ENCODE peak calls at places on chromosomes 5 and 9, in seven cellular contexts. L is activated T-helper 1 cell treated with Interleukin-2 at 50 U/mL for 16 hours; A is choroid plexus epithelial cell; K is naive thymus-derived CD4-positive, alpha-beta T cell; J is stimulated activated naive CD8-positive, alpha-beta T cell treated with anti-CD3 and anti-CD28 coated beads, Interleukin-15, amount 100 ng/mL, for 72 hours; T is lower lobe of right lung; U is posterior cingulate gyrus. M is an unnamed sample.

GRCh38 chr5:98638701-98639100 is 134.8 kb upstream of the RGMB start:
- DNase-seq in L (no peak), A (peak), K (no peak), J (no peak), T (no peak), U (no peak), M (no peak)

GRCh38 chr9:86340356-86341006 is 13.7 kb downstream of the TUT7 start:
- DNase-seq in L (no peak), A (no peak), K (no peak), J (no peak), T (no peak), U (no peak), M (no peak)

GRCh38 chr9:96299823-96300222 is 2.2 kb downstream of the HSD17B3 start:
- DNase-seq in L (no peak), A (peak), K (no peak), J (no peak), T (no peak), U (no peak), M (no peak)

GRCh38 chr5:106076655-106077054 is 1594.1 kb downstream of the EFNA5 start:
- DNase-seq in L (no peak), A (no peak), K (no peak), J (no peak), T (no peak), U (no peak), M (no peak)

GRCh38 chr9:91966503-91966902 is 16.5 kb upstream of the ROR2 start:
- DNase-seq in L (no peak), A (peak), K (no peak), J (no peak), T (no peak), U (no peak), M (no peak)

GRCh38 chr5:119327018-119327417 is 28.8 kb upstream of the TNFAIP8 start:
- DNase-seq in L (no peak), A (no peak), K (no peak), J (no peak), T (no peak), U (peak), M (no peak)

GRCh38 chr9:106947097-106947496 is 84.1 kb downstream of the ZNF462 start:
- DNase-seq in L (no peak), A (peak), K (no peak), J (no peak), T (no peak), U (no peak), M (no peak)

GRCh38 chr5:151212361-151212899 is 11.5 kb downstream of the CCDC69 start:
- DNase-seq in L (no peak), A (no peak), K (no peak), J (no peak), T (no peak), U (no peak), M (no peak)

GRCh38 chr5:133844836-133845235 is 123.6 kb downstream of the C5orf15 start:
- DNase-seq in L (no peak), A (no peak), K (no peak), J (no peak), T (no peak), U (no peak), M (no peak)

GRCh38 chr5:146007973-146008372 is 71.6 kb downstream of the SH3RF2 start:
- DNase-seq in L (no peak), A (no peak), K (no peak), J (no peak), T (no peak), U (no peak), M (no peak)

GRCh38 chr9:78692871-78693270 is 395.9 kb downstream of the PSAT1 start:
- DNase-seq in L (no peak), A (no peak), K (no peak), J (no peak), T (no peak), U (no peak), M (no peak)

GRCh38 chr9:4334439-4334838 is 34.6 kb upstream of the GLIS3 start:
- DNase-seq in L (no peak), A (no peak), K (no peak), J (no peak), T (peak), U (peak), M (no peak)

GRCh38 chr9:113536483-113537226 is 73.1 kb downstream of the RGS3 start:
- DNase-seq in L (no peak), A (peak), K (no peak), J (no peak), T (no peak), U (peak), M (no peak)

GRCh38 chr9:36906492-36906891 is 127.6 kb downstream of the PAX5 start:
- DNase-seq in L (no peak), A (no peak), K (no peak), J (no peak), T (no peak), U (peak), M (no peak)

GRCh38 chr5:54526604-54527359 is 9.2 kb downstream of the SNX18 start:
- DNase-seq in L (no peak), A (no peak), K (no peak), J (no peak), T (no peak), U (no peak), M (no peak)

GRCh38 chr9:20621553-20622329 is 558 bp downstream of the MLLT3 start:
- DNase-seq in L (peak), A (peak), K (peak), J (peak), T (peak), U (peak), M (peak)

GRCh38 chr9:85344901-85345300 is 396.9 kb downstream of the AGTPBP1 start:
- DNase-seq in L (no peak), A (no peak), K (no peak), J (no peak), T (no peak), U (no peak), M (no peak)

GRCh38 chr9:5499889-5500398 is 10.4 kb upstream of the PDCD1LG2 start:
- DNase-seq in L (no peak), A (peak), K (no peak), J (no peak), T (no peak), U (no peak), M (no peak)

GRCh38 chr5:132753135-132753987 is 6.1 kb downstream of the CCNI2 start:
- DNase-seq in L (no peak), A (no peak), K (no peak), J (no peak), T (no peak), U (peak), M (no peak)

GRCh38 chr9:13823021-13823420 is 490.9 kb downstream of the NFIB start:
- DNase-seq in L (no peak), A (peak), K (no peak), J (no peak), T (no peak), U (no peak), M (no peak)

GRCh38 chr5:50958852-50959457 is 292.5 kb downstream of the PARP8 start:
- DNase-seq in L (no peak), A (peak), K (no peak), J (no peak), T (no peak), U (no peak), M (no peak)